ENCODE peak calls at places on chromosomes 1 and 21, in seven cellular contexts. B is transverse colon, T is A549, F is K562, Z is gastrocnemius medialis, O is ovary, K is IMR-90. D is an unnamed sample.
A peak's percentile ranks its signal among the peaks of the same experiment; 100 is the strongest.

GRCh38 chr1:148315081-148315811 is 163.2 kb upstream of the NBPF11 start:
- DNase-seq in O (no peak), B (no peak), F (no peak), K (no peak), T (no peak), Z (no peak), D (no peak)

GRCh38 chr1:246416261-246416660 is 90.8 kb downstream of the SMYD3 start:
- DNase-seq in B (no peak), O (no peak), T (no peak), K (no peak), Z (no peak), F (no peak), D (no peak)

GRCh38 chr1:3186526-3186921 is 117.5 kb downstream of the PRDM16 start:
- DNase-seq in T (no peak), O (peak; percentile 74), F (peak; percentile 37), B (peak; percentile 53), Z (peak; percentile 46), K (peak; percentile 6), D (no peak)

GRCh38 chr1:32204943-32205361 is 519 bp upstream of the IQCC start:
- DNase-seq in Z (no peak), T (no peak), O (no peak), K (no peak), F (no peak), B (peak; percentile 21), D (no peak)

GRCh38 chr1:156623946-156624813 is 5.0 kb downstream of the HAPLN2 start:
- DNase-seq in Z (no peak), F (peak; percentile 77), B (peak; percentile 47), T (peak; percentile 61), K (peak; percentile 24), O (no peak), D (peak; percentile 37)

GRCh38 chr1:89815611-89816010 is 5.2 kb upstream of the LRRC8D start:
- DNase-seq in K (no peak), F (no peak), T (no peak), B (no peak), O (no peak), Z (peak; percentile 21), D (no peak)

GRCh38 chr21:30478015-30478414 is 2.2 kb downstream of the KRTAP19-1 start:
- DNase-seq in B (no peak), O (no peak), K (no peak), T (no peak), F (no peak), Z (no peak), D (no peak)

GRCh38 chr1:246797597-246797996 is 73.4 kb downstream of the SCCPDH start:
- DNase-seq in K (no peak), F (peak; percentile 51), O (no peak), Z (no peak), B (no peak), T (no peak), D (no peak)

GRCh38 chr21:16879479-16879878 is 633.4 kb upstream of the CXADR start:
- DNase-seq in O (no peak), Z (no peak), T (no peak), B (no peak), F (no peak), K (no peak), D (no peak)

GRCh38 chr1:229027622-229028182 is 243.2 kb upstream of the RAB4A start:
- DNase-seq in O (peak; percentile 68), B (peak; percentile 34), F (no peak), T (no peak), Z (peak; percentile 37), K (peak; percentile 37), D (no peak)

GRCh38 chr1:21217812-21218596 is 41.3 kb upstream of the EIF4G3 start:
- DNase-seq in Z (no peak), B (peak; percentile 30), K (peak; percentile 21), F (peak; percentile 70), O (no peak), T (peak; percentile 25), D (no peak)

GRCh38 chr1:1293258-1293617 is 13.0 kb downstream of the SCNN1D start:
- DNase-seq in F (no peak), Z (no peak), B (no peak), O (no peak), K (no peak), T (no peak), D (no peak)

GRCh38 chr1:174131032-174131638 is 28.2 kb upstream of the RABGAP1L start:
- DNase-seq in F (no peak), Z (no peak), B (no peak), O (no peak), T (no peak), K (no peak), D (no peak)

GRCh38 chr21:45875416-45875760 is 106.2 kb upstream of the COL6A1 start:
- DNase-seq in O (no peak), K (no peak), F (no peak), Z (no peak), B (no peak), T (no peak), D (no peak)

GRCh38 chr1:13901041-13901440 is 201.1 kb downstream of the PRDM2 start:
- DNase-seq in Z (no peak), O (peak; percentile 65), B (no peak), F (no peak), T (no peak), K (no peak), D (no peak)

GRCh38 chr21:16022121-16022520 is 292.3 kb downstream of the USP25 start:
- DNase-seq in F (no peak), B (no peak), K (no peak), O (no peak), T (no peak), Z (no peak), D (no peak)

GRCh38 chr1:175297291-175297690 is 104.7 kb upstream of the KIAA0040 start:
- DNase-seq in K (no peak), B (no peak), T (no peak), F (no peak), Z (no peak), O (no peak), D (no peak)

GRCh38 chr1:243496173-243496553 is 240.3 kb downstream of the SDCCAG8 start:
- DNase-seq in O (no peak), Z (peak; percentile 38), K (no peak), T (no peak), B (no peak), F (no peak), D (no peak)

GRCh38 chr1:61247881-61248752 is 165.8 kb downstream of the NFIA start:
- DNase-seq in F (no peak), O (no peak), B (no peak), K (no peak), Z (no peak), T (no peak), D (peak; percentile 40)

GRCh38 chr1:230047114-230047865 is 19.7 kb upstream of the GALNT2 start:
- DNase-seq in B (no peak), F (no peak), T (no peak), K (no peak), Z (no peak), O (no peak), D (no peak)

GRCh38 chr1:119885903-119886783 is 10.2 kb downstream of the ADAM30 start:
- DNase-seq in F (peak; percentile 71), T (peak; percentile 18), O (peak; percentile 24), B (peak; percentile 69), Z (peak; percentile 31), K (peak; percentile 39), D (peak; percentile 69)

GRCh38 chr1:230002164-230002803 is 64.8 kb upstream of the GALNT2 start:
- DNase-seq in O (peak; percentile 47), Z (peak; percentile 73), F (no peak), K (no peak), B (peak; percentile 17), T (no peak), D (no peak)

GRCh38 chr1:116806671-116807070 is 52.4 kb downstream of the CD2 start:
- DNase-seq in K (no peak), B (no peak), Z (no peak), F (no peak), T (no peak), O (no peak), D (no peak)

DNA sequence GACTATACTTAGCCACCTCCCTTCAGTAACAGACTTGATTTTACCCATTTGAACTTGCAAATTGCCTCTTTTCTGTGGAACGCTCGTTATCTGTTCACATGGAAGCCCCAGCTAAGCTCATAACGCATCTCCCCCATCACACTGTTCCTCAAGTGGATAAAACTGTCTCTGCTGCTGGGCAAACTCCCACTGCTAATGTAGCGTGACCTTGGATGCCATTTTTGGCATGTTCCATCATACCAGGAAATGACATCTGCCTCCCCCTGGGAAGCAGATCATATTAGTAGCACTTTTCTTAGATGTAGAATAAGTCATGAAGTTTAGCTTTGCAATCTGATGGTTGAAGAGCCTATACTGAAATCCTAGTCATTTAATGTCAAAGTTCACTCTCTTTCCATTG is 528.7 kb upstream of the PLXNA2 start:
- DNase-seq in O (no peak), B (no peak), K (no peak), T (no peak), F (no peak), Z (no peak), D (no peak)
- TF ChIP-seq POLR2A in O (no peak), B (no peak), K (no peak), T (no peak), F (no peak), Z (no peak), D (no peak)

DNA sequence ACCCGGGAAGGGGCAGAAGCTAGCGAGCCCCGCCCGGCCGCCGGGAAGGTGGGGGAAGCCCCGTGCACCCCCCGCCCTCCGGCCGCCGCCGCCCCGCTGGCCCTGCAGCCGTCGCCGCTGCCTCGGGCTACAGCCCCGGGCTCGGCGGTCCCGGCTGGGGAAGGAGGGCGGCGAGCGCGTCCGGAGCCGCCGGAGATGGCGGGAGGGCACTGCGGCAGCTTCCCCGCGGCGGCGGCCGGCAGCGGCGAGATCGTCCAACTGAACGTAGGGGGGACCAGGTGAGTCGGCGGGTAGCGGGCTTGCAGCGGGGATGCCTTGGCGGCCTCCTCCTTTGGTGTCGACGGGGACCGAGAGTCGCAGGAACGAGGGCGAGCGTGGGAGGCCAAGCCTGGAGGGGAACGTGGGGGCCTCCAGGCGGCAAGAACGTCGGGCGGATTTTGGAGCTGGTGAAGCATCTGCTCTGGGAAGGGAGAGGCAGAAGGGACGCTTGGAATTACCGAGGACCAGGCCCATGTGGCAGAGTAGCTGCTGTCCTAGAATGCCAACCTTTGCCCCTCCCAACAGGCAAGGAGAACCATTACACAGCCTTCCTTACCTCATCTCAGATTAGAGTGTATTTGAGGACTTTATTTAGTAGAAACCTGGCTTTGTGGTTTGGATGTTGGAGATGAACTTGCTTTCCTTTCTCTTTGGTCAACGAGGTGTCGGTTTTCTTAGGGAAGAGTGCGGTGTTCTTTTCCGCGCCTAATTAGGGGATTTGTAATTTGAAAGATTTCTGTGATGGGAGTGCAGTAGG is 585 bp downstream of the KCTD3 start:
- DNase-seq in B (peak; percentile 51), F (peak; percentile 53), Z (peak; percentile 18), K (peak; percentile 46), O (peak; percentile 44), T (peak; percentile 65), D (peak; percentile 79)
- TF ChIP-seq POLR2A in B (no peak), F (peak; percentile 18), Z (no peak), K (no peak), O (no peak), T (no peak), D (no peak)

DNA sequence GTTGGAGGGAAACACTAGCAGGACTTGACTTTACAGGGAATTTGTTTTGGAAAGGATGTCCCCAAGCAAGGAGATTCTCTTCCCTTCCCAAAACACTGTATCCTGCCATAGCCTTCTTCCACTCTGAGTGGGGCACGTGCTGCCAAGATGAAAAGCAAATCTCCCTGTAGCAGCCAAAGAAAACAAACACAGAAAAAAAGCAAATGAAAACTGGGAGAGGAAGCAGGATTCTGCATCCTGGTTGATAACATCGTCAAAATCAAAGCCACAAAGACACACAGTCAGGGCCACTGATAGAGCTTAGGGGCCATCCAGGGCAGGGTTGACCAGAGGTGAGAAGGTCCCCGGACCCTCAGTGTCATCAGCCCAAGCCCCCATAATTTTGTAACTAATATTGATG is 16.0 kb upstream of the MTARC2 start:
- DNase-seq in B (no peak), K (no peak), F (no peak), O (no peak), Z (no peak), T (no peak), D (no peak)
- TF ChIP-seq POLR2A in B (no peak), K (no peak), F (no peak), O (no peak), Z (no peak), T (no peak), D (no peak)

GRCh38 chr1:153783233-153784190 is 8.3 kb downstream of the SLC27A3 start:
- DNase-seq in O (peak; percentile 89), T (peak; percentile 95), K (peak; percentile 86), Z (peak; percentile 89), B (peak; percentile 93), F (peak; percentile 95), D (peak; percentile 95)
- TF ChIP-seq POLR2A in O (peak; percentile 97), T (peak; percentile 87), K (peak; percentile 93), Z (peak; percentile 94), B (peak; percentile 96), F (peak; percentile 99), D (peak; percentile 98)